ENCODE peak calls at places on chromosomes 6 and 20, in eight cellular contexts. S, L, K, D, I, C, J and A are unnamed samples.

GRCh38 chr6:100464162-100464851 is 414 bp downstream of the SIM1 start:
- DNase-seq in I (no peak), D (peak; percentile 44), K (peak; percentile 22), L (no peak), S (no peak), J (no peak), C (no peak), A (no peak)

GRCh38 chr6:61192610-61193009 is 1093.4 kb downstream of the KHDRBS2 start:
- DNase-seq in C (no peak), I (no peak), L (no peak), J (no peak), D (no peak), S (no peak), K (no peak), A (no peak)

GRCh38 chr20:57618091-57618765 is 2.0 kb downstream of the ZBP1 start:
- DNase-seq in K (no peak), J (no peak), D (no peak), I (peak; percentile 37), S (peak; percentile 57), C (peak; percentile 99), L (no peak), A (no peak)

GRCh38 chr6:56335733-56336132 is 88.4 kb upstream of the COL21A1 start:
- DNase-seq in K (peak; percentile 86), D (no peak), I (peak; percentile 88), J (no peak), C (peak; percentile 39), L (peak; percentile 91), S (peak; percentile 59), A (peak; percentile 89)

GRCh38 chr6:15441215-15441868 is 195.5 kb downstream of the JARID2 start:
- DNase-seq in S (peak; percentile 19), J (peak; percentile 63), I (peak; percentile 87), D (peak; percentile 78), L (peak; percentile 55), K (peak; percentile 63), C (peak; percentile 69), A (peak; percentile 40)

GRCh38 chr6:134437376-134437775 is 119.5 kb upstream of the SGK1 start:
- DNase-seq in K (peak; percentile 23), D (no peak), L (peak; percentile 53), J (no peak), C (peak; percentile 61), S (no peak), I (peak; percentile 52), A (peak; percentile 40)

GRCh38 chr6:115078555-115078954 is 735.7 kb upstream of the HS3ST5 start:
- DNase-seq in I (no peak), S (no peak), L (no peak), D (no peak), J (no peak), K (no peak), C (no peak), A (no peak)

GRCh38 chr6:11525468-11526155 is 11.9 kb upstream of the TMEM170B start:
- DNase-seq in C (peak; percentile 68), D (no peak), L (no peak), J (no peak), I (peak; percentile 87), S (no peak), K (no peak), A (no peak)

GRCh38 chr6:156791261-156791850 is 14.2 kb downstream of the ARID1B start:
- DNase-seq in L (peak; percentile 62), S (no peak), C (no peak), D (peak; percentile 75), I (peak; percentile 31), J (no peak), K (peak; percentile 65), A (peak; percentile 59)

GRCh38 chr6:41442800-41443501 is 103.2 kb upstream of the FOXP4 start:
- DNase-seq in C (no peak), S (no peak), L (peak; percentile 73), I (peak; percentile 43), K (no peak), J (no peak), D (peak; percentile 95), A (peak; percentile 58)

GRCh38 chr6:106746660-106747059 is 117.3 kb downstream of the QRSL1 start:
- DNase-seq in S (no peak), I (peak; percentile 63), L (peak; percentile 84), C (peak; percentile 100), K (no peak), D (no peak), J (no peak), A (peak; percentile 79)

GRCh38 chr6:79706527-79706926 is 75.4 kb downstream of the SH3BGRL2 start:
- DNase-seq in D (no peak), L (no peak), C (no peak), J (no peak), S (no peak), I (no peak), K (no peak), A (no peak)

GRCh38 chr6:158910484-158911075 is 89.4 kb downstream of the RSPH3 start:
- DNase-seq in K (no peak), J (no peak), S (no peak), L (peak; percentile 33), D (peak; percentile 92), I (no peak), C (peak; percentile 94), A (peak; percentile 14)

GRCh38 chr6:65787787-65788186 is 80.8 kb upstream of the EYS start:
- DNase-seq in S (no peak), L (no peak), K (no peak), C (no peak), J (no peak), D (no peak), I (no peak), A (no peak)

GRCh38 chr6:105397987-105398386 is 4.9 kb downstream of the PREP start:
- DNase-seq in I (no peak), K (peak; percentile 35), L (no peak), J (peak; percentile 17), S (no peak), D (peak; percentile 38), C (no peak), A (no peak)

GRCh38 chr6:160050022-160050421 is 71.6 kb upstream of the SLC22A1 start:
- DNase-seq in S (no peak), D (no peak), C (no peak), I (no peak), K (no peak), J (no peak), L (no peak), A (no peak)

GRCh38 chr6:48041894-48042293 is 69.1 kb downstream of the PTCHD4 start:
- DNase-seq in K (no peak), J (no peak), L (no peak), S (no peak), I (no peak), C (no peak), D (no peak), A (no peak)

GRCh38 chr20:57065646-57066045 is 200.8 kb downstream of the BMP7 start:
- DNase-seq in L (peak; percentile 67), D (no peak), J (no peak), S (no peak), K (no peak), I (no peak), C (no peak), A (peak; percentile 62)

GRCh38 chr6:39330057-39330456 is 7.6 kb upstream of the KCNK16 start:
- DNase-seq in D (no peak), S (no peak), I (no peak), J (no peak), C (no peak), K (no peak), L (no peak), A (no peak)

GRCh38 chr20:32538526-32538918 is 46.6 kb downstream of the NOL4L start:
- DNase-seq in J (peak; percentile 53), C (peak; percentile 74), K (no peak), I (peak; percentile 51), S (no peak), L (no peak), D (peak; percentile 70), A (no peak)
- TF ChIP-seq EZH2 in J (no peak), C (no peak), K (no peak), I (no peak), S (no peak), L (no peak), D (no peak), A (no peak)

GRCh38 chr6:161462148-161462547 is 188.3 kb upstream of the AGPAT4 start:
- DNase-seq in I (peak; percentile 24), C (peak; percentile 39), J (no peak), L (peak; percentile 75), D (no peak), K (no peak), S (no peak), A (peak; percentile 64)

GRCh38 chr6:161458199-161458598 is 184.3 kb upstream of the AGPAT4 start:
- DNase-seq in I (no peak), C (no peak), S (no peak), J (no peak), L (no peak), D (no peak), K (no peak), A (no peak)

GRCh38 chr6:161455848-161456247 is 182.0 kb upstream of the AGPAT4 start:
- DNase-seq in L (no peak), S (no peak), J (no peak), D (no peak), I (no peak), K (no peak), C (no peak), A (no peak)

GRCh38 chr6:161463061-161463460 is 189.2 kb upstream of the AGPAT4 start:
- DNase-seq in C (no peak), S (no peak), I (no peak), D (no peak), L (no peak), K (no peak), J (no peak), A (no peak)

DNA sequence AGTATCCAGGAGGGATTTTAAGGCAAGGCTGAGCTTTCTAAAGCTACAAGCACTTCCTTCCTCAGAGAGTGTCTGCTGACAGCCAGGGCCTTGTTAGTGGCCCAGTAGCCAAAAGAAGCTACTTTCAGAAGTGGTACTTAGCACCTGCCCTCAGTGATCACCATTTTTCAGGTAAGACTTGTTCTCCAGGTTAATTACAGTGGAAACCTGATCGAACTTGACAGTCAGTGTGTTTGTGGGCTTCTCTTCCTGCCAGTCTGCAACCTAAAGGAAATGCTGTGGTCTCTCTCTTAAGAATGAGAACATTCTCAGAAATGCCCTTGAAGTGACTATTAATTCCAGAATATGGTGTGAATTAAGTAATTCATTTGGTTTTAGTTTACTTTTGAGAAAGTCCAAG is 185.1 kb upstream of the AGPAT4 start:
- DNase-seq in J (no peak), L (peak; percentile 42), S (no peak), K (no peak), D (no peak), C (no peak), I (no peak), A (no peak)
- H2AFZ ChIP-seq in J (no peak overlapping the region), L (no peak overlapping the region), S (no peak overlapping the region), K (no peak overlapping the region), D (no peak overlapping the region), C (no peak overlapping the region), I (peak overlapping the region; percentile 34), A (no peak overlapping the region)

GRCh38 chr20:21396921-21397340 is 395 bp downstream of the NKX2-4 start:
- DNase-seq in S (no peak), C (no peak), L (no peak), K (no peak), D (peak; percentile 53), I (peak; percentile 58), J (no peak), A (no peak)
- TF ChIP-seq EZH2 in S (no peak), C (no peak), L (no peak), K (peak; percentile 96), D (no peak), I (no peak), J (no peak), A (peak; percentile 67)

DNA sequence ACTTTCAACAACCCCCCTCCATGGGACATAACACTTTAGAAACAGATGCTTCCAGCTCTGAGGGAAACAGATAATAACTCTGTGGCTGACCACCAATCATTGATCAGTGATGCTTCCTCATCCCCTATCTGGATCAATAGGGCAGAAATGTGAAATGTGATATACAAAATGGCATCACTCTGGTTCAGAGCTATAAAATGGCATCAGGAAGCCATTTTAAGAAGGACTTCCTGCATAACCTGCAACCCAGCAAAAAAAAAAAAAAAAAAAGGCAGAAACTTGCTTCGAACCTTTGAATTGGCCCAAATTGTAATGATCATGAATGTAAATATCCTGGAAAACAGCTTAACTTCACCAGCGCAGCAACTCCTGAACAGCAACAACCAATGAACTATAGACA is 48.0 kb upstream of the RNGTT start:
- DNase-seq in D (no peak), K (no peak), I (no peak), L (no peak), S (no peak), J (no peak), C (no peak), A (no peak)
- H2AFZ ChIP-seq in D (peak overlapping the region; percentile 70), K (no peak overlapping the region), I (no peak overlapping the region), L (no peak overlapping the region), S (no peak overlapping the region), J (peak overlapping the region; percentile 50), C (no peak overlapping the region), A (no peak overlapping the region)